ENCODE peak calls at places on chromosome 17, in ten cellular contexts. One of them, this sample, is unnamed.

GRCh38 chr17:7313890-7314718 is 1.1 kb downstream of the GPS2 start:
- DNase-seq in stomach: no peak
- DNase-seq in kidney: no peak
- DNase-seq in lower lobe of right lung: no peak
- DNase-seq in left ventricle myocardium inferior: no peak
- DNase-seq in ovary: no peak
- DNase-seq in prostate gland: no peak
- DNase-seq in ascending aorta: no peak
- DNase-seq in psoas muscle: no peak
- DNase-seq in IMR-90: peak; percentile 38
- DNase-seq in this sample: no peak

GRCh38 chr17:17351901-17352781 is 49.0 kb downstream of the NT5M start:
- DNase-seq in stomach: peak; percentile 16
- DNase-seq in kidney: no peak
- DNase-seq in lower lobe of right lung: no peak
- DNase-seq in left ventricle myocardium inferior: peak; percentile 49
- DNase-seq in ovary: no peak
- DNase-seq in prostate gland: no peak
- DNase-seq in ascending aorta: no peak
- DNase-seq in psoas muscle: peak; percentile 75
- DNase-seq in IMR-90: peak; percentile 48
- DNase-seq in this sample: no peak

GRCh38 chr17:59874366-59874765 is 18.4 kb downstream of the TUBD1 start:
- DNase-seq in stomach: no peak
- DNase-seq in kidney: no peak
- DNase-seq in lower lobe of right lung: no peak
- DNase-seq in left ventricle myocardium inferior: no peak
- DNase-seq in ovary: no peak
- DNase-seq in prostate gland: no peak
- DNase-seq in ascending aorta: no peak
- DNase-seq in psoas muscle: no peak
- DNase-seq in IMR-90: no peak
- DNase-seq in this sample: no peak

GRCh38 chr17:2830678-2831077 is 34.4 kb downstream of the RAP1GAP2 start:
- DNase-seq in stomach: no peak
- DNase-seq in kidney: no peak
- DNase-seq in lower lobe of right lung: no peak
- DNase-seq in left ventricle myocardium inferior: no peak
- DNase-seq in ovary: no peak
- DNase-seq in prostate gland: no peak
- DNase-seq in ascending aorta: no peak
- DNase-seq in psoas muscle: no peak
- DNase-seq in IMR-90: no peak
- DNase-seq in this sample: no peak

GRCh38 chr17:333626-334396 is 18.8 kb downstream of the RPH3AL start:
- DNase-seq in stomach: peak; percentile 60
- DNase-seq in kidney: peak; percentile 92
- DNase-seq in lower lobe of right lung: peak; percentile 71
- DNase-seq in left ventricle myocardium inferior: peak; percentile 83
- DNase-seq in ovary: peak; percentile 96
- DNase-seq in prostate gland: no peak
- DNase-seq in ascending aorta: peak; percentile 82
- DNase-seq in psoas muscle: peak; percentile 92
- DNase-seq in IMR-90: peak; percentile 33
- DNase-seq in this sample: peak; percentile 11

GRCh38 chr17:45364531-45365390 is 47.9 kb upstream of the MAP3K14 start:
- DNase-seq in stomach: no peak
- DNase-seq in kidney: no peak
- DNase-seq in lower lobe of right lung: no peak
- DNase-seq in left ventricle myocardium inferior: no peak
- DNase-seq in ovary: peak; percentile 9
- DNase-seq in prostate gland: no peak
- DNase-seq in ascending aorta: peak; percentile 61
- DNase-seq in psoas muscle: no peak
- DNase-seq in IMR-90: peak; percentile 37
- DNase-seq in this sample: no peak

GRCh38 chr17:42252528-42253172 is 23.5 kb downstream of the STAT5B start:
- DNase-seq in stomach: no peak
- DNase-seq in kidney: no peak
- DNase-seq in lower lobe of right lung: no peak
- DNase-seq in left ventricle myocardium inferior: no peak
- DNase-seq in ovary: no peak
- DNase-seq in prostate gland: no peak
- DNase-seq in ascending aorta: no peak
- DNase-seq in psoas muscle: no peak
- DNase-seq in IMR-90: no peak
- DNase-seq in this sample: no peak

GRCh38 chr17:82388223-82388921 is 16.8 kb downstream of the UTS2R start:
- DNase-seq in stomach: peak; percentile 80
- DNase-seq in kidney: peak; percentile 81
- DNase-seq in lower lobe of right lung: no peak
- DNase-seq in left ventricle myocardium inferior: peak; percentile 43
- DNase-seq in ovary: no peak
- DNase-seq in prostate gland: no peak
- DNase-seq in ascending aorta: no peak
- DNase-seq in psoas muscle: peak; percentile 83
- DNase-seq in IMR-90: no peak
- DNase-seq in this sample: no peak

GRCh38 chr17:80980397-80981061 is 11.1 kb upstream of the CHMP6 start:
- DNase-seq in stomach: no peak
- DNase-seq in kidney: no peak
- DNase-seq in lower lobe of right lung: no peak
- DNase-seq in left ventricle myocardium inferior: no peak
- DNase-seq in ovary: no peak
- DNase-seq in prostate gland: no peak
- DNase-seq in ascending aorta: no peak
- DNase-seq in psoas muscle: no peak
- DNase-seq in IMR-90: peak; percentile 47
- DNase-seq in this sample: no peak

GRCh38 chr17:66946251-66946650 is 18.3 kb upstream of the CACNG4 start:
- DNase-seq in stomach: no peak
- DNase-seq in kidney: no peak
- DNase-seq in lower lobe of right lung: no peak
- DNase-seq in left ventricle myocardium inferior: no peak
- DNase-seq in ovary: no peak
- DNase-seq in prostate gland: no peak
- DNase-seq in ascending aorta: no peak
- DNase-seq in psoas muscle: no peak
- DNase-seq in IMR-90: no peak
- DNase-seq in this sample: no peak

GRCh38 chr17:52410781-52411180 is 252.3 kb upstream of the CA10 start:
- DNase-seq in stomach: no peak
- DNase-seq in kidney: no peak
- DNase-seq in lower lobe of right lung: no peak
- DNase-seq in left ventricle myocardium inferior: no peak
- DNase-seq in ovary: no peak
- DNase-seq in prostate gland: no peak
- DNase-seq in ascending aorta: no peak
- DNase-seq in psoas muscle: no peak
- DNase-seq in IMR-90: no peak
- DNase-seq in this sample: no peak
- H3K27ac ChIP-seq in stomach: no peak overlapping the region
- H3K27ac ChIP-seq in kidney: no peak overlapping the region
- H3K27ac ChIP-seq in lower lobe of right lung: no peak overlapping the region
- H3K27ac ChIP-seq in left ventricle myocardium inferior: no peak overlapping the region
- H3K27ac ChIP-seq in ovary: no peak overlapping the region
- H3K27ac ChIP-seq in prostate gland: no peak overlapping the region
- H3K27ac ChIP-seq in ascending aorta: no peak overlapping the region
- H3K27ac ChIP-seq in psoas muscle: no peak overlapping the region
- H3K27ac ChIP-seq in IMR-90: no peak overlapping the region
- H3K27ac ChIP-seq in this sample: no peak overlapping the region

DNA sequence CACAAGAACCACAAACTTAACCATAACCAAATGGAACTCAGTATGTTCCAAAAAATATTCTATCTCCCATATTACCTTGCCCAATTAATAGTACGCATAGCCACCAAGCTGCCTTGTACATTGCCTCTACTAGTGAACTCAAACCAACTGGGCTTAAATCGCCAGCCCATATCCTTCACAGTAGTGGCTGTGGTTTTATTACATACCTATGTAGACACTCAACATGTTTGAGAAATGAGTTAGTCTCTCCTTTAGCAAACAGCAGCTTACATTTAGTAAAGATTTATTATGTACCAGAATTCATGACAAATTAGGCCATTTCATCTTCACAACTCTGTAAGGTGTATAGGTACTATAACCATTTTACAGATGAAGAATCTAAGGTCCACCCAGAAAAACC is 41.4 kb downstream of the GRB2 start:
- DNase-seq in stomach: no peak
- DNase-seq in kidney: no peak
- DNase-seq in lower lobe of right lung: no peak
- DNase-seq in left ventricle myocardium inferior: no peak
- DNase-seq in ovary: no peak
- DNase-seq in prostate gland: no peak
- DNase-seq in ascending aorta: no peak
- DNase-seq in psoas muscle: no peak
- DNase-seq in IMR-90: peak; percentile 84
- DNase-seq in this sample: no peak
- H3K4me1 ChIP-seq in stomach: peaks cover 96% of the 10 kb centered on the region
- H3K4me1 ChIP-seq in kidney: peaks cover 16% of the 10 kb centered on the region
- H3K4me1 ChIP-seq in lower lobe of right lung: peaks cover 97% of the 10 kb centered on the region
- H3K4me1 ChIP-seq in left ventricle myocardium inferior: peaks cover 82% of the 10 kb centered on the region
- H3K4me1 ChIP-seq in ovary: peaks cover 11% of the 10 kb centered on the region
- H3K4me1 ChIP-seq in prostate gland: peaks cover 14% of the 10 kb centered on the region
- H3K4me1 ChIP-seq in ascending aorta: peaks cover 49% of the 10 kb centered on the region
- H3K4me1 ChIP-seq in psoas muscle: peaks cover 77% of the 10 kb centered on the region
- H3K4me1 ChIP-seq in IMR-90: peaks cover 15% of the 10 kb centered on the region
- H3K4me1 ChIP-seq in this sample: peaks cover 89% of the 10 kb centered on the region

DNA sequence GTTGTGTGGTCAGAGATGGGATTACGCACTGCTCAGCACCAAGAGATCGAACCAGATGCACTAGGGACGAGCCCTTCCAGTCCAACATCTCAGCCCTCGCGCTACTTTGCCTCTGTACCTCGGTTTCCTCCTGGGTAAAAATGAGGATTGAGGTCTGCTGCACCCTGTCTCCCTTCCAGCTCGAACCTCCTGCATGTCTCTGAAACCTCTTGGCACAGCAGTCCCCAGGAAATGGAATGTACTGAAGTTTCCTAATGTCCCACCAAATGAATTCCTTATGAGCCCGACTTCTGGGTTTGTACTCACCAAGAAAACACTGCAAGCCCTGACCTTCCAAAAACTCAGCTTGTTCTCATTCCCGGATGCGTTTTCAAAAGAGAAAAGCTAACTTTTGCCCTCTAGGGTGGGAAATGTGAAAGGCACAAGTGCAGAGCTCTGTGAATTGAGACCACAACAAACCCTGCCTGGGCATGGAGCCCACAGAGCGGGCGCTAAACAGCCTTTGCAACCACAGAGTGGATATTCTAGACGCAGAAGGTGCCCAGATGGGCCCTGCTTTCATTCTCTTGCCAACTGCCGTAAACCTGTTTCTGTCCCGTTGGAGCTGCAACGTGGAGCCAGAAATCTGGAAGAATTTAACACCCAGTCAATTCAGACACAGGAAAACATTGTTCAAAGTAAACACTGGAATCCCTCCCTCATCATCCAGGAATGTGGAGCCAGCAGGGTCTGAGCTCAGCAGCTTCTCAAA is 10.3 kb downstream of the CDRT4 start:
- DNase-seq in stomach: no peak
- DNase-seq in kidney: no peak
- DNase-seq in lower lobe of right lung: no peak
- DNase-seq in left ventricle myocardium inferior: peak; percentile 59
- DNase-seq in ovary: peak; percentile 70
- DNase-seq in prostate gland: no peak
- DNase-seq in ascending aorta: peak; percentile 79
- DNase-seq in psoas muscle: peak; percentile 94
- DNase-seq in IMR-90: peak; percentile 84
- DNase-seq in this sample: no peak
- TF ChIP-seq CTCF in stomach: no peak
- TF ChIP-seq CTCF in kidney: no peak
- TF ChIP-seq CTCF in lower lobe of right lung: peak; percentile 41
- TF ChIP-seq CTCF in left ventricle myocardium inferior: peak; percentile 53
- TF ChIP-seq CTCF in ovary: peak; percentile 46
- TF ChIP-seq CTCF in prostate gland: no peak
- TF ChIP-seq CTCF in ascending aorta: peak; percentile 39
- TF ChIP-seq CTCF in psoas muscle: peak; percentile 49
- TF ChIP-seq CTCF in IMR-90: peak; percentile 51
- TF ChIP-seq CTCF in this sample: no peak

GRCh38 chr17:50685334-50685665 is 22.4 kb downstream of the ANKRD40 start:
- DNase-seq in stomach: no peak
- DNase-seq in kidney: no peak
- DNase-seq in lower lobe of right lung: no peak
- DNase-seq in left ventricle myocardium inferior: no peak
- DNase-seq in ovary: no peak
- DNase-seq in prostate gland: no peak
- DNase-seq in ascending aorta: no peak
- DNase-seq in psoas muscle: no peak
- DNase-seq in IMR-90: no peak
- DNase-seq in this sample: no peak
- H3K27ac ChIP-seq in stomach: peak overlapping the region; percentile 89
- H3K27ac ChIP-seq in kidney: no peak overlapping the region
- H3K27ac ChIP-seq in lower lobe of right lung: no peak overlapping the region
- H3K27ac ChIP-seq in left ventricle myocardium inferior: no peak overlapping the region
- H3K27ac ChIP-seq in ovary: peak overlapping the region; percentile 7
- H3K27ac ChIP-seq in prostate gland: no peak overlapping the region
- H3K27ac ChIP-seq in ascending aorta: peak overlapping the region; percentile 91
- H3K27ac ChIP-seq in psoas muscle: no peak overlapping the region
- H3K27ac ChIP-seq in IMR-90: no peak overlapping the region
- H3K27ac ChIP-seq in this sample: no peak overlapping the region